ENCODE peak calls at places on chromosomes 3 and 15, in ten cellular contexts. One of them, this sample, is unnamed.

GRCh38 chr3:131350506-131350905 is 31.1 kb upstream of the NUDT16 start:
- DNase-seq in astrocyte of the spinal cord: no peak
- DNase-seq in ovary: no peak
- DNase-seq in fibroblast of pulmonary artery: peak
- DNase-seq in HepG2: no peak
- DNase-seq in A549: peak
- DNase-seq in psoas muscle: no peak
- DNase-seq in IMR-90: peak
- DNase-seq in BE2C: no peak
- DNase-seq in mammary epithelial cell: peak
- DNase-seq in this sample: no peak

GRCh38 chr3:42224178-42224577 is 41.8 kb downstream of the CCK start:
- DNase-seq in astrocyte of the spinal cord: no peak
- DNase-seq in ovary: no peak
- DNase-seq in fibroblast of pulmonary artery: no peak
- DNase-seq in HepG2: no peak
- DNase-seq in A549: no peak
- DNase-seq in psoas muscle: no peak
- DNase-seq in IMR-90: no peak
- DNase-seq in BE2C: no peak
- DNase-seq in mammary epithelial cell: no peak
- DNase-seq in this sample: no peak

GRCh38 chr3:129937717-129938116 is 36.8 kb upstream of the TRH start:
- DNase-seq in astrocyte of the spinal cord: no peak
- DNase-seq in ovary: no peak
- DNase-seq in fibroblast of pulmonary artery: no peak
- DNase-seq in HepG2: peak
- DNase-seq in A549: no peak
- DNase-seq in psoas muscle: no peak
- DNase-seq in IMR-90: no peak
- DNase-seq in BE2C: no peak
- DNase-seq in mammary epithelial cell: no peak
- DNase-seq in this sample: no peak

GRCh38 chr15:45114076-45114750 is at the start of the genes DUOX2 and DUOXA2:
- DNase-seq in astrocyte of the spinal cord: no peak
- DNase-seq in ovary: no peak
- DNase-seq in fibroblast of pulmonary artery: no peak
- DNase-seq in HepG2: no peak
- DNase-seq in A549: no peak
- DNase-seq in psoas muscle: no peak
- DNase-seq in IMR-90: no peak
- DNase-seq in BE2C: no peak
- DNase-seq in mammary epithelial cell: no peak
- DNase-seq in this sample: no peak

GRCh38 chr3:139994891-139995290 is 59.9 kb downstream of the CLSTN2 start:
- DNase-seq in astrocyte of the spinal cord: no peak
- DNase-seq in ovary: no peak
- DNase-seq in fibroblast of pulmonary artery: no peak
- DNase-seq in HepG2: no peak
- DNase-seq in A549: no peak
- DNase-seq in psoas muscle: no peak
- DNase-seq in IMR-90: no peak
- DNase-seq in BE2C: peak
- DNase-seq in mammary epithelial cell: no peak
- DNase-seq in this sample: no peak

GRCh38 chr3:127288921-127289645 is 1.2 kb upstream of the PRR20G start:
- DNase-seq in astrocyte of the spinal cord: no peak
- DNase-seq in ovary: no peak
- DNase-seq in fibroblast of pulmonary artery: no peak
- DNase-seq in HepG2: peak
- DNase-seq in A549: no peak
- DNase-seq in psoas muscle: no peak
- DNase-seq in IMR-90: no peak
- DNase-seq in BE2C: no peak
- DNase-seq in mammary epithelial cell: no peak
- DNase-seq in this sample: no peak

GRCh38 chr15:64017082-64017588 is 29.1 kb downstream of the DAPK2 start:
- DNase-seq in astrocyte of the spinal cord: peak
- DNase-seq in ovary: no peak
- DNase-seq in fibroblast of pulmonary artery: no peak
- DNase-seq in HepG2: peak
- DNase-seq in A549: peak
- DNase-seq in psoas muscle: no peak
- DNase-seq in IMR-90: peak
- DNase-seq in BE2C: no peak
- DNase-seq in mammary epithelial cell: peak
- DNase-seq in this sample: no peak

GRCh38 chr15:29568840-29569532 is 253.3 kb downstream of the TJP1 start:
- DNase-seq in astrocyte of the spinal cord: no peak
- DNase-seq in ovary: no peak
- DNase-seq in fibroblast of pulmonary artery: peak
- DNase-seq in HepG2: peak
- DNase-seq in A549: peak
- DNase-seq in psoas muscle: no peak
- DNase-seq in IMR-90: no peak
- DNase-seq in BE2C: no peak
- DNase-seq in mammary epithelial cell: peak
- DNase-seq in this sample: no peak

GRCh38 chr3:39910828-39911464 is 101.5 kb downstream of the MYRIP start:
- DNase-seq in astrocyte of the spinal cord: peak
- DNase-seq in ovary: no peak
- DNase-seq in fibroblast of pulmonary artery: peak
- DNase-seq in HepG2: peak
- DNase-seq in A549: no peak
- DNase-seq in psoas muscle: no peak
- DNase-seq in IMR-90: no peak
- DNase-seq in BE2C: no peak
- DNase-seq in mammary epithelial cell: peak
- DNase-seq in this sample: no peak

GRCh38 chr3:100319951-100320350 is 14.6 kb upstream of the NIT2 start:
- DNase-seq in astrocyte of the spinal cord: no peak
- DNase-seq in ovary: no peak
- DNase-seq in fibroblast of pulmonary artery: no peak
- DNase-seq in HepG2: no peak
- DNase-seq in A549: no peak
- DNase-seq in psoas muscle: no peak
- DNase-seq in IMR-90: no peak
- DNase-seq in BE2C: no peak
- DNase-seq in mammary epithelial cell: no peak
- DNase-seq in this sample: no peak

GRCh38 chr3:113167929-113168771 is 43.2 kb upstream of the BOC start:
- DNase-seq in astrocyte of the spinal cord: no peak
- DNase-seq in ovary: no peak
- DNase-seq in fibroblast of pulmonary artery: no peak
- DNase-seq in HepG2: no peak
- DNase-seq in A549: no peak
- DNase-seq in psoas muscle: no peak
- DNase-seq in IMR-90: no peak
- DNase-seq in BE2C: no peak
- DNase-seq in mammary epithelial cell: no peak
- DNase-seq in this sample: no peak

GRCh38 chr15:29622637-29623036 is 199.6 kb downstream of the TJP1 start:
- DNase-seq in astrocyte of the spinal cord: no peak
- DNase-seq in ovary: no peak
- DNase-seq in fibroblast of pulmonary artery: no peak
- DNase-seq in HepG2: no peak
- DNase-seq in A549: no peak
- DNase-seq in psoas muscle: no peak
- DNase-seq in IMR-90: no peak
- DNase-seq in BE2C: no peak
- DNase-seq in mammary epithelial cell: no peak
- DNase-seq in this sample: no peak

GRCh38 chr3:133494469-133494868 is 79.0 kb upstream of the CDV3 start:
- DNase-seq in astrocyte of the spinal cord: no peak
- DNase-seq in ovary: no peak
- DNase-seq in fibroblast of pulmonary artery: peak
- DNase-seq in HepG2: peak
- DNase-seq in A549: peak
- DNase-seq in psoas muscle: no peak
- DNase-seq in IMR-90: peak
- DNase-seq in BE2C: peak
- DNase-seq in mammary epithelial cell: no peak
- DNase-seq in this sample: no peak

GRCh38 chr3:120604784-120605183 is 8.6 kb downstream of the NDUFB4 start:
- DNase-seq in astrocyte of the spinal cord: no peak
- DNase-seq in ovary: no peak
- DNase-seq in fibroblast of pulmonary artery: no peak
- DNase-seq in HepG2: no peak
- DNase-seq in A549: no peak
- DNase-seq in psoas muscle: no peak
- DNase-seq in IMR-90: no peak
- DNase-seq in BE2C: no peak
- DNase-seq in mammary epithelial cell: no peak
- DNase-seq in this sample: no peak

GRCh38 chr3:134326126-134326525 is 48.1 kb downstream of the AMOTL2 start:
- DNase-seq in astrocyte of the spinal cord: no peak
- DNase-seq in ovary: no peak
- DNase-seq in fibroblast of pulmonary artery: no peak
- DNase-seq in HepG2: no peak
- DNase-seq in A549: no peak
- DNase-seq in psoas muscle: no peak
- DNase-seq in IMR-90: no peak
- DNase-seq in BE2C: no peak
- DNase-seq in mammary epithelial cell: no peak
- DNase-seq in this sample: no peak

GRCh38 chr15:71357967-71358366 is 242.7 kb downstream of the THSD4 start:
- DNase-seq in astrocyte of the spinal cord: no peak
- DNase-seq in ovary: no peak
- DNase-seq in fibroblast of pulmonary artery: no peak
- DNase-seq in HepG2: no peak
- DNase-seq in A549: no peak
- DNase-seq in psoas muscle: no peak
- DNase-seq in IMR-90: no peak
- DNase-seq in BE2C: no peak
- DNase-seq in mammary epithelial cell: no peak
- DNase-seq in this sample: no peak

GRCh38 chr15:73318463-73319351 is 50.1 kb downstream of the HCN4 start:
- DNase-seq in astrocyte of the spinal cord: no peak
- DNase-seq in ovary: no peak
- DNase-seq in fibroblast of pulmonary artery: no peak
- DNase-seq in HepG2: no peak
- DNase-seq in A549: no peak
- DNase-seq in psoas muscle: no peak
- DNase-seq in IMR-90: no peak
- DNase-seq in BE2C: peak
- DNase-seq in mammary epithelial cell: no peak
- DNase-seq in this sample: no peak

GRCh38 chr3:49882182-49882581 is 12.5 kb upstream of the CAMKV start:
- DNase-seq in astrocyte of the spinal cord: no peak
- DNase-seq in ovary: peak
- DNase-seq in fibroblast of pulmonary artery: peak
- DNase-seq in HepG2: no peak
- DNase-seq in A549: no peak
- DNase-seq in psoas muscle: no peak
- DNase-seq in IMR-90: peak
- DNase-seq in BE2C: no peak
- DNase-seq in mammary epithelial cell: no peak
- DNase-seq in this sample: no peak

DNA sequence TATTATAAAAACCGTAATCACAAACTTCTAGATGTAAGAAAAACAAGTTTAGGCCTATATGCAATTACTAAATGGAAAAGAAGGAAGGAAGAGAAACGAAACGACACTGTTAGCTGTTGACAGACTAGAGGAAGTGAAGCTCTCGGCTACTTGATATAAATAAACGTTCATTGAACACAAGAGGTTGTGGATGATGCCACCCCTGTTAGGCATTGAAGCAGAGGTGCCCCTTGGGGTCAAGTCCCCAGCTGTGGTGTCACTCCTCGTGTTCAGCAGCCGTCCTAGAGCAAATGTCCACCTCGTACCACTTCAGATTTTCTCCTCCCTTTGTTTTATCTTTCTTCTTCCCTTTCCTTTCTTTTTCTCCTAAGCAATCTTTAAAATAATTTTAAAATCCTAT is 146.5 kb upstream of the UBE2E1 start:
- DNase-seq in astrocyte of the spinal cord: no peak
- DNase-seq in ovary: no peak
- DNase-seq in fibroblast of pulmonary artery: no peak
- DNase-seq in HepG2: no peak
- DNase-seq in A549: no peak
- DNase-seq in psoas muscle: no peak
- DNase-seq in IMR-90: no peak
- DNase-seq in BE2C: no peak
- DNase-seq in mammary epithelial cell: no peak
- DNase-seq in this sample: no peak
- H3K4me3 ChIP-seq in astrocyte of the spinal cord: no peak
- H3K4me3 ChIP-seq in ovary: no peak
- H3K4me3 ChIP-seq in fibroblast of pulmonary artery: no peak
- H3K4me3 ChIP-seq in HepG2: no peak
- H3K4me3 ChIP-seq in A549: no peak
- H3K4me3 ChIP-seq in psoas muscle: no peak
- H3K4me3 ChIP-seq in IMR-90: no peak
- H3K4me3 ChIP-seq in BE2C: no peak
- H3K4me3 ChIP-seq in mammary epithelial cell: no peak
- H3K4me3 ChIP-seq in this sample: no peak

GRCh38 chr15:47717036-47717611 is at the start of gene SEMA6D:
- DNase-seq in astrocyte of the spinal cord: peak
- DNase-seq in ovary: peak
- DNase-seq in fibroblast of pulmonary artery: peak
- DNase-seq in HepG2: peak
- DNase-seq in A549: peak
- DNase-seq in psoas muscle: peak
- DNase-seq in IMR-90: peak
- DNase-seq in BE2C: peak
- DNase-seq in mammary epithelial cell: peak
- DNase-seq in this sample: peak
- TF ChIP-seq CTCF in astrocyte of the spinal cord: peak
- TF ChIP-seq CTCF in ovary: peak
- TF ChIP-seq CTCF in fibroblast of pulmonary artery: no peak
- TF ChIP-seq CTCF in HepG2: no peak
- TF ChIP-seq CTCF in A549: no peak
- TF ChIP-seq CTCF in psoas muscle: peak
- TF ChIP-seq CTCF in IMR-90: peak
- TF ChIP-seq CTCF in BE2C: peak
- TF ChIP-seq CTCF in mammary epithelial cell: peak
- TF ChIP-seq CTCF in this sample: peak

DNA sequence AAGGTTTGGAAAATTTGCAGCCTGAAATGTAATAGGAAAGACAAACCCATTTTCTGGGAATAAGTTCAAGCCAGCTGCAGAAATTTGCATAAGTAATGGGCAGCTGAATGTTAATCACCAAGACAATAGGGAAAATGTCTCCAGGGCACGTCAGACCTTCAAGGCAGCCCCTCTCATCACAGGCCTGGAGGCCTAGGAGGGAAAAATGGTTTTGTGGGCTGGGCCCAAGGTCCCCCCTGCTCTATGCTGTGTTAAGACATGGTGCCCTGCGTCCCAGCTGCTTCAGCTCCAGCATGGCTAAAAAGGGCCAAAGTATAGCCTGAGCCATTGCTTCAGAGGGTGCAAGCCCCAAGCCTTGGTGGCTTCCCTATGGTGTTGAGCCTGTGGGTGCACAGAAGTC is 164.7 kb upstream of the TSPAN3 start:
- DNase-seq in astrocyte of the spinal cord: no peak
- DNase-seq in ovary: no peak
- DNase-seq in fibroblast of pulmonary artery: no peak
- DNase-seq in HepG2: no peak
- DNase-seq in A549: no peak
- DNase-seq in psoas muscle: no peak
- DNase-seq in IMR-90: no peak
- DNase-seq in BE2C: no peak
- DNase-seq in mammary epithelial cell: no peak
- DNase-seq in this sample: no peak
- H3K4me3 ChIP-seq in astrocyte of the spinal cord: no peak
- H3K4me3 ChIP-seq in ovary: no peak
- H3K4me3 ChIP-seq in fibroblast of pulmonary artery: no peak
- H3K4me3 ChIP-seq in HepG2: no peak
- H3K4me3 ChIP-seq in A549: no peak
- H3K4me3 ChIP-seq in psoas muscle: no peak
- H3K4me3 ChIP-seq in IMR-90: no peak
- H3K4me3 ChIP-seq in BE2C: no peak
- H3K4me3 ChIP-seq in mammary epithelial cell: no peak
- H3K4me3 ChIP-seq in this sample: no peak

GRCh38 chr3:141644931-141645330 is 93.2 kb upstream of the RNF7 start:
- DNase-seq in astrocyte of the spinal cord: peak
- DNase-seq in ovary: peak
- DNase-seq in fibroblast of pulmonary artery: peak
- DNase-seq in HepG2: peak
- DNase-seq in A549: peak
- DNase-seq in psoas muscle: peak
- DNase-seq in IMR-90: peak
- DNase-seq in BE2C: peak
- DNase-seq in mammary epithelial cell: peak
- DNase-seq in this sample: no peak
- TF ChIP-seq CTCF in astrocyte of the spinal cord: peak
- TF ChIP-seq CTCF in ovary: no peak
- TF ChIP-seq CTCF in fibroblast of pulmonary artery: peak
- TF ChIP-seq CTCF in HepG2: peak
- TF ChIP-seq CTCF in A549: peak
- TF ChIP-seq CTCF in psoas muscle: peak
- TF ChIP-seq CTCF in IMR-90: peak
- TF ChIP-seq CTCF in BE2C: peak
- TF ChIP-seq CTCF in mammary epithelial cell: peak
- TF ChIP-seq CTCF in this sample: peak

This sample was measured in AG04449.